ENCODE peak calls at places on chromosomes 4 and X, in four cellular contexts. D is K562, T is H1, Q is SK-N-SH. P is an unnamed sample.

GRCh38 chr4:73998040-73999011 is at the start of gene CXCL5:
- DNase-seq in D (no peak), T (peak; percentile 78), Q (no peak), P (peak; percentile 75)

GRCh38 chr4:121050251-121050650 is 22.1 kb downstream of the NDNF start:
- DNase-seq in D (no peak), T (no peak), Q (no peak), P (no peak)

GRCh38 chr4:188403272-188403671 is 264.0 kb downstream of the TRIML1 start:
- DNase-seq in D (no peak), T (no peak), Q (peak; percentile 32), P (peak; percentile 41)

GRCh38 chrX:134249231-134249630 is 12.2 kb downstream of the CCDC160 start:
- DNase-seq in D (no peak), T (no peak), Q (no peak), P (no peak)

GRCh38 chr4:39429476-39430310 is 23.0 kb downstream of the KLB start:
- DNase-seq in D (no peak), T (no peak), Q (no peak), P (no peak)

GRCh38 chrX:155094468-155095061 is 23.3 kb downstream of the BRCC3 start:
- DNase-seq in D (peak; percentile 31), T (no peak), Q (peak; percentile 57), P (no peak)

GRCh38 chrX:13373027-13373806 is 53.4 kb upstream of the ATXN3L start:
- DNase-seq in D (no peak), T (no peak), Q (no peak), P (no peak)

GRCh38 chrX:23742174-23742692 is 843 bp downstream of the ACOT9 start:
- DNase-seq in D (peak; percentile 11), T (no peak), Q (peak; percentile 64), P (peak; percentile 8)

GRCh38 chr4:57055873-57056272 is 54.3 kb downstream of the IGFBP7 start:
- DNase-seq in D (no peak), T (no peak), Q (peak; percentile 64), P (no peak)

GRCh38 chrX:139945075-139945474 is 12.2 kb upstream of the ATP11C start:
- DNase-seq in D (no peak), T (no peak), Q (no peak), P (no peak)

GRCh38 chr4:17726911-17727310 is 54.5 kb downstream of the FAM184B start:
- DNase-seq in D (no peak), T (peak; percentile 14), Q (no peak), P (no peak)

GRCh38 chrX:136589966-136590365 is 58.0 kb downstream of the VGLL1 start:
- DNase-seq in D (no peak), T (no peak), Q (no peak), P (no peak)

GRCh38 chrX:49269768-49270248 is at the start of gene PPP1R3F:
- DNase-seq in D (no peak), T (no peak), Q (no peak), P (no peak)

GRCh38 chr4:79864470-79865190 is 208.4 kb downstream of the ANTXR2 start:
- DNase-seq in D (no peak), T (no peak), Q (no peak), P (no peak)

GRCh38 chrX:102651242-102651967 is at the start of gene GPRASP1:
- DNase-seq in D (no peak), T (peak; percentile 62), Q (peak; percentile 72), P (peak; percentile 59)

GRCh38 chr4:155787113-155787710 is 28.4 kb downstream of the GUCY1B1 start:
- DNase-seq in D (no peak), T (no peak), Q (peak; percentile 65), P (no peak)

GRCh38 chr4:175385797-175386196 is 426.3 kb downstream of the GPM6A start:
- DNase-seq in D (no peak), T (no peak), Q (no peak), P (no peak)

GRCh38 chr4:84680956-84681355 is 98.0 kb downstream of the CDS1 start:
- DNase-seq in D (no peak), T (no peak), Q (no peak), P (no peak)

GRCh38 chr4:115537387-115537786 is 424.0 kb upstream of the NDST4 start:
- DNase-seq in D (no peak), T (no peak), Q (no peak), P (no peak)

GRCh38 chr4:161581262-161581661 is 582.5 kb downstream of the FSTL5 start:
- DNase-seq in D (no peak), T (no peak), Q (no peak), P (no peak)

GRCh38 chr4:142549726-142550463 is 296.2 kb downstream of the INPP4B start:
- DNase-seq in D (no peak), T (no peak), Q (no peak), P (no peak)

GRCh38 chrX:120874678-120875557 is 748 bp downstream of the CT47B1 start:
- DNase-seq in D (no peak), T (no peak), Q (peak; percentile 11), P (no peak)

GRCh38 chr4:40809058-40809457 is 59.3 kb downstream of the NSUN7 start:
- DNase-seq in D (no peak), T (no peak), Q (no peak), P (no peak)

GRCh38 chr4:26300314-26301307 is 20.2 kb upstream of the RBPJ start:
- DNase-seq in D (no peak), T (no peak), Q (no peak), P (no peak)

DNA sequence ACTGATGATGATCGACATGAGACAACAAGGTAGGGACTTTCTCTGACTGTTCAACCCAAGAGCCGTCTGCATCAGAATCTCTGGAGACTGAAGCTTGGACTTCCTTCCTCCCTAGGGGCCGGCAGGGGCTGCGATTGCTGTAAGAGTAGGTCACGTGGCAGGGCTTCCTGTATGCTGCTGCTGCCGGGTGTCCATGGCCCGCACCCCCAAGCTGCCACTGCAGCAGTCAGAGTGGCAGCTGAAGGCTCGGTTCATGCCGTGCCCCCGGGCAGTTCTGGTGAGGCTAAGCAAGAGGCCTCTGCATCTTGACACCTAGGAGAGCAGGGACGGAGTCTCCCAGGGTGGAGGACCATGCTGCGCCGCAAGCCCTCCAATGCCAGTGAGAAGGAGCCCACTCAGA is at the start of gene SASH3:
- DNase-seq in D (no peak), T (no peak), Q (no peak), P (no peak)
- TF ChIP-seq TEAD4 in D (no peak), T (no peak), Q (no peak), P (no peak)

GRCh38 chrX:129650821-129651510 is 3.8 kb downstream of the APLN start:
- DNase-seq in D (no peak), T (no peak), Q (no peak), P (no peak)

GRCh38 chrX:129650183-129650689 is 4.5 kb downstream of the APLN start:
- DNase-seq in D (no peak), T (no peak), Q (no peak), P (no peak)

GRCh38 chrX:129647588-129648410 is 7.0 kb downstream of the APLN start:
- DNase-seq in D (no peak), T (no peak), Q (no peak), P (no peak)

GRCh38 chrX:129648514-129649267 is 6.1 kb downstream of the APLN start:
- DNase-seq in D (no peak), T (no peak), Q (no peak), P (no peak)

GRCh38 chrX:129649268-129650182 is 5.2 kb downstream of the APLN start:
- DNase-seq in D (no peak), T (no peak), Q (peak; percentile 56), P (no peak)
- TF ChIP-seq TEAD4 in D (no peak), T (no peak), Q (no peak), P (no peak)

GRCh38 chr4:168573870-168574269 is 77.0 kb downstream of the PALLD start:
- DNase-seq in D (no peak), T (no peak), Q (no peak), P (no peak)

GRCh38 chr4:168572002-168572401 is 75.2 kb downstream of the PALLD start:
- DNase-seq in D (no peak), T (no peak), Q (no peak), P (no peak)

GRCh38 chr4:168574581-168575295 is 77.9 kb downstream of the PALLD start:
- DNase-seq in D (no peak), T (no peak), Q (no peak), P (no peak)

GRCh38 chr4:168577624-168578023 is 80.8 kb downstream of the PALLD start:
- DNase-seq in D (no peak), T (no peak), Q (no peak), P (no peak)

GRCh38 chr4:168575473-168575872 is 78.6 kb downstream of the PALLD start:
- DNase-seq in D (no peak), T (no peak), Q (no peak), P (no peak)
- TF ChIP-seq TEAD4 in D (no peak), T (no peak), Q (no peak), P (no peak)

GRCh38 chrX:110992611-110993010 is 103.4 kb upstream of the PAK3 start:
- DNase-seq in D (peak; percentile 29), T (no peak), Q (peak; percentile 24), P (peak; percentile 28)
- TF ChIP-seq TEAD4 in D (no peak), T (no peak), Q (no peak), P (no peak)

GRCh38 chrX:29762006-29762405 is 453.4 kb upstream of the MAGEB2 start:
- DNase-seq in D (no peak), T (no peak), Q (no peak), P (no peak)
- TF ChIP-seq TEAD4 in D (no peak), T (no peak), Q (no peak), P (no peak)

GRCh38 chr4:2515835-2516550 is 20.5 kb upstream of the FAM193A start:
- DNase-seq in D (no peak), T (no peak), Q (no peak), P (no peak)
- TF ChIP-seq TEAD4 in D (no peak), T (no peak), Q (no peak), P (no peak)

DNA sequence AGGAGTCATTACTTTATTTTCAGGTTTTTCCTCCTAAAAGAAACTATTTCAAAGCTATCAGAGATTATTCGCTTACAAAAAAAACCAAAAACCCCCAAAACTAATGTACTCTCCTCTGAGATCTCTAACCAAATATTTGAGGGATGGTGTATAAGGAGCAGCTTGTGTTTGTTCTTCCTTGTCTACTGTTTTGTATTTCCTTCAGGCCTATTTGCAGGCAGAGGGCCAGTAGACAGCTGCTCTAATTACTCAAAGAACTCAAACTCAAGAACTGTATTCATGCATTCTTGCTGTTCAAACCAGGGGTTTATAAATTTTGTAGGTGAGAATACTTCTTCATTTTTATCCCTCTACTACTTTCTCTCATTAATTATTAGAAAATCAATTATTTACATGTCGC is 51.3 kb downstream of the SH3RF1 start:
- DNase-seq in D (no peak), T (no peak), Q (no peak), P (no peak)
- TF ChIP-seq TEAD4 in D (no peak), T (no peak), Q (no peak), P (no peak)

DNA sequence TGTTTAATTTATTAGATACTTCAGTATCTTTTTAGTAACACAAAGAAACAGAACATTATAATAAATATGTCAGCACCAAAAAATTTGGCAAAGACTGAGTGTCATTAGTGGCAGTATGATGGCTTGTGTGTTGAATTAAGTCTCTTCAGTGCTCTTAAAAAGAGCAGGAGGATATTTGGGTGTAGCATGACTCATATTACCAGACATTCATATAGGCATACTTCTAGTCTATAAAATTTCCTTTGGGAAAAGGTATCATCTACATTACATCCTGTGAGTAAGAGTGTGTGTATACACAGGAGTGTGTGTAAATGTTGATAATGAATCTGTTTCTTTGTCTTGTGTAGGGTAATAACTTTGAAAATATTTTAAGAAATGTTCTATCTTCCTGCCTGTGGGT is 135.7 kb downstream of the CNKSR2 start:
- DNase-seq in D (no peak), T (no peak), Q (no peak), P (no peak)
- TF ChIP-seq TEAD4 in D (no peak), T (no peak), Q (no peak), P (no peak)

P was measured in WTC11.